ENCODE peak calls at places on chromosomes 2 and 18, in seven cellular contexts. H, O, Y, F, N, E and Q are unnamed samples.

GRCh38 chr2:236165491-236166156 is 2.6 kb downstream of the GBX2 start:
- DNase-seq in H (no peak), O (no peak), Y (peak; percentile 20), F (no peak), N (no peak), E (no peak), Q (no peak)

GRCh38 chr18:67896471-67896870 is 380.0 kb upstream of the DSEL start:
- DNase-seq in H (no peak), O (no peak), Y (no peak), F (no peak), N (no peak), E (no peak), Q (no peak)

GRCh38 chr2:38750011-38750792 is 959 bp downstream of the SRSF7 start:
- DNase-seq in H (no peak), O (no peak), Y (peak; percentile 79), F (peak; percentile 68), N (no peak), E (no peak), Q (peak; percentile 49)

GRCh38 chr18:62585274-62586147 is 62.7 kb downstream of the ZCCHC2 start:
- DNase-seq in H (no peak), O (no peak), Y (no peak), F (no peak), N (no peak), E (no peak), Q (no peak)

GRCh38 chr2:19675856-19676460 is 225.8 kb downstream of the TTC32 start:
- DNase-seq in H (no peak), O (no peak), Y (no peak), F (no peak), N (no peak), E (no peak), Q (no peak)

GRCh38 chr18:77098033-77098432 is 34.5 kb downstream of the MBP start:
- DNase-seq in H (no peak), O (no peak), Y (no peak), F (no peak), N (no peak), E (no peak), Q (no peak)

GRCh38 chr18:56902653-56903052 is 244.2 kb upstream of the BOD1L2 start:
- DNase-seq in H (no peak), O (no peak), Y (no peak), F (no peak), N (no peak), E (no peak), Q (no peak)

GRCh38 chr18:78659057-78659456 is 320.6 kb upstream of the SALL3 start:
- DNase-seq in H (no peak), O (no peak), Y (no peak), F (no peak), N (no peak), E (no peak), Q (no peak)

GRCh38 chr2:219406861-219407230 is 11.3 kb upstream of the DES start:
- DNase-seq in H (no peak), O (no peak), Y (no peak), F (no peak), N (no peak), E (no peak), Q (no peak)

GRCh38 chr2:38836801-38837200 is 38.9 kb downstream of the DHX57 start:
- DNase-seq in H (no peak), O (no peak), Y (no peak), F (no peak), N (no peak), E (no peak), Q (no peak)

GRCh38 chr2:88698027-88698413 is 6.5 kb downstream of the RPIA start:
- DNase-seq in H (no peak), O (no peak), Y (no peak), F (no peak), N (no peak), E (no peak), Q (no peak)

GRCh38 chr18:13120967-13121586 is 97.5 kb upstream of the LDLRAD4 start:
- DNase-seq in H (no peak), O (no peak), Y (no peak), F (no peak), N (no peak), E (no peak), Q (no peak)

GRCh38 chr2:146986161-146986560 is 858.7 kb upstream of the ACVR2A start:
- DNase-seq in H (peak; percentile 23), O (no peak), Y (no peak), F (no peak), N (no peak), E (no peak), Q (no peak)

GRCh38 chr18:45107425-45107824 is 426.7 kb downstream of the SETBP1 start:
- DNase-seq in H (no peak), O (no peak), Y (no peak), F (no peak), N (no peak), E (no peak), Q (no peak)

GRCh38 chr2:113283704-113284284 is 5.1 kb upstream of the PAX8 start:
- DNase-seq in H (no peak), O (peak; percentile 68), Y (no peak), F (no peak), N (no peak), E (peak; percentile 54), Q (no peak)

GRCh38 chr18:48032876-48033769 is 102.7 kb upstream of the SMAD2 start:
- DNase-seq in H (no peak), O (no peak), Y (no peak), F (no peak), N (no peak), E (no peak), Q (no peak)

GRCh38 chr18:24837065-24837464 is 376.6 kb downstream of the HRH4 start:
- DNase-seq in H (no peak), O (no peak), Y (no peak), F (no peak), N (no peak), E (no peak), Q (no peak)

GRCh38 chr2:69309336-69310048 is 77.5 kb downstream of the GFPT1 start:
- DNase-seq in H (no peak), O (no peak), Y (peak; percentile 37), F (peak; percentile 28), N (no peak), E (no peak), Q (peak; percentile 9)

GRCh38 chr2:105546623-105546964 is 147.7 kb upstream of the FHL2 start:
- DNase-seq in H (no peak), O (no peak), Y (no peak), F (no peak), N (no peak), E (no peak), Q (no peak)

GRCh38 chr2:159091381-159091780 is 122.9 kb downstream of the TANC1 start:
- DNase-seq in H (no peak), O (no peak), Y (no peak), F (no peak), N (no peak), E (no peak), Q (peak; percentile 30)

GRCh38 chr2:188765522-188765921 is 208.7 kb upstream of the COL3A1 start:
- DNase-seq in H (no peak), O (peak; percentile 41), Y (no peak), F (no peak), N (no peak), E (peak; percentile 15), Q (peak; percentile 15)

GRCh38 chr2:103754530-103754929 is 992.7 kb downstream of the TMEM182 start:
- DNase-seq in H (no peak), O (no peak), Y (no peak), F (no peak), N (no peak), E (no peak), Q (no peak)

GRCh38 chr2:241029599-241030332 is 31.3 kb downstream of the SNED1 start:
- DNase-seq in H (no peak), O (no peak), Y (no peak), F (no peak), N (no peak), E (no peak), Q (no peak)

DNA sequence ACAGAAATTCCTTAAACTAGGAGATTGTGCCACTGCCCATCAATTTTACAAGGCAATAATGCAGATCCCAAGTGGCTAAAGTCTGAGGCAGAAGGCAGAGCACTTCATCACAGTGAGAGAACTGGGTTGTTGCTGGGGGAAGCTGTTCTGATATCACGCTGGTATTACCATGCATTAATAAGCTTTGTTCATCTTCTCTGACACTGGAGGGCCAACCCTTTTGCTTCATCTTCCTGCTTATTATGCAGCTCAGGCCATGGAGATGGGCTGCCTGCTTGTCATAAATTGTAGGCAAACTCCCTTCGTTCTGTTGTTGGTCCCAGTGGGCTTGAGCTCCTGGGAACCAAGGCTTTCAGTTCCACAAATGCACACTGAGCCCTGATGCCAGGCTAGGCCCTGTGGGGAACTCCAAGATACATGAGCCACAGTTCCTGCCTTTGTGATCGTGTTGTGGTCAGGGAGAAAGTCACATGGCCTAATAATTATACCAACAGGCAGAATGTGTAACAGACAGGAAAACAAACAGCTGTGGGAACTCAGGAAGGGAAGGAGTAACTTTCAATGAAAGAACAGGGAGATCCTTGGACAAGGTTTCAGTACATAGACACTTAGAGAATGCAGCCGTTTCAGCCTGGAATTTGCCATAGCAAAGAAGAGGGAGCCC is 49.1 kb upstream of the BCL2L11 start:
- DNase-seq in H (peak; percentile 35), O (no peak), Y (no peak), F (no peak), N (no peak), E (no peak), Q (no peak)
- TF ChIP-seq JUND in H (no peak), O (no peak), Y (no peak), F (no peak), N (no peak), E (no peak), Q (no peak)

GRCh38 chr2:210681481-210681880 is 125.1 kb downstream of the CPS1 start:
- DNase-seq in H (no peak), O (no peak), Y (no peak), F (no peak), N (no peak), E (no peak), Q (no peak)
- TF ChIP-seq JUND in H (no peak), O (no peak), Y (no peak), F (no peak), N (no peak), E (no peak), Q (no peak)

GRCh38 chr2:35204881-35205280 is 1150.7 kb upstream of the CRIM1 start:
- DNase-seq in H (no peak), O (no peak), Y (no peak), F (no peak), N (no peak), E (no peak), Q (no peak)

GRCh38 chr2:35199298-35199697 is 1156.3 kb upstream of the CRIM1 start:
- DNase-seq in H (no peak), O (no peak), Y (no peak), F (no peak), N (no peak), E (no peak), Q (peak; percentile 1)

GRCh38 chr2:35204325-35204724 is 1151.3 kb upstream of the CRIM1 start:
- DNase-seq in H (no peak), O (no peak), Y (no peak), F (no peak), N (no peak), E (no peak), Q (no peak)
- TF ChIP-seq JUND in H (no peak), O (no peak), Y (no peak), F (no peak), N (no peak), E (no peak), Q (no peak)

DNA sequence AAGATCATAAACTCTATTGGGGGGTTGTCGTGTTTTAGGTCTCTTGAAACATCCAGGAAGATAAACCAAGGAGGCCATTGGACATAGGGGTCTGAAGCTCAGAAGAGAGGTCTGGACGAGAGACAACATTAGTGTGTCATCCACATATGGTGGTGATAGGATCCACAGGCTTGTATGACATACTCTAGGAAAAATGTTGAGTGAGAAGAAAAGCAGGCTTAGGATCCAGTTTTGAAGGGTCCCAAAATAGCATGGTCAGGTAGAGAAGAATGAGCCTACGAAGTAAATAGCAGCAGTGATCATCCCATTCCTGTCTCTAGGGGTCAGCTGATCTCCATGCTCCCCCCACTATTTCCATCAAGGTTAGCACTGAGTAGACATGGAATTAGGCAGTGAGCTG is 166.8 kb downstream of the ANKRD30B start:
- DNase-seq in H (no peak), O (no peak), Y (no peak), F (no peak), N (no peak), E (no peak), Q (no peak)
- TF ChIP-seq JUND in H (no peak), O (no peak), Y (no peak), F (no peak), N (no peak), E (no peak), Q (no peak)